ENCODE peak calls at places on chromosomes 3 and 15, in five cellular contexts. L is activated CD4-positive, alpha-beta T cell treated with anti-CD3 and anti-CD28 coated beads, Interleukin-2, amount 50 U/mL, for 1 hour; R is SW480; N is naive B cell; A is D341Med. P is an unnamed sample.
A peak's percentile ranks its signal among the peaks of the same experiment; 100 is the strongest.

GRCh38 chr3:194664857-194665256 is 7.1 kb downstream of the LSG1 start:
- DNase-seq in R (no peak), N (no peak), L (no peak), A (no peak), P (no peak)

GRCh38 chr3:20056727-20057611 is 16.7 kb downstream of the KAT2B start:
- DNase-seq in A (no peak), L (no peak), N (no peak), R (no peak), P (no peak)

GRCh38 chr3:101414121-101414520 is 93.7 kb upstream of the IMPG2 start:
- DNase-seq in N (no peak), L (no peak), A (no peak), R (no peak), P (no peak)

GRCh38 chr3:120568198-120568523 is 28.0 kb upstream of the NDUFB4 start:
- DNase-seq in A (no peak), L (no peak), N (no peak), R (no peak), P (no peak)

GRCh38 chr3:135918600-135918999 is 46.9 kb upstream of the PPP2R3A start:
- DNase-seq in A (no peak), N (no peak), L (no peak), R (peak; percentile 32), P (no peak)

GRCh38 chr3:122257951-122258350 is 67.1 kb upstream of the CSTA start:
- DNase-seq in A (no peak), N (no peak), L (no peak), R (no peak), P (no peak)

GRCh38 chr15:98896802-98897732 is 110.5 kb downstream of the PGPEP1L start:
- DNase-seq in L (no peak), R (peak; percentile 90), A (no peak), N (no peak), P (no peak)

GRCh38 chr3:59866076-59866475 is 816.3 kb upstream of the CFAP20DC start:
- DNase-seq in R (no peak), L (no peak), A (no peak), N (no peak), P (no peak)

GRCh38 chr3:114596147-114596546 is 302.3 kb downstream of the TIGIT start:
- DNase-seq in N (no peak), R (no peak), A (no peak), L (no peak), P (no peak)

GRCh38 chr15:29799859-29800258 is 22.4 kb downstream of the TJP1 start:
- DNase-seq in R (no peak), N (no peak), A (no peak), L (no peak), P (no peak)

GRCh38 chr3:161475905-161476304 is 20.7 kb upstream of the OTOL1 start:
- DNase-seq in R (no peak), L (no peak), A (no peak), N (no peak), P (no peak)

GRCh38 chr15:33374181-33375006 is 63.6 kb downstream of the RYR3 start:
- DNase-seq in N (no peak), L (no peak), R (no peak), A (no peak), P (no peak)

GRCh38 chr15:68112711-68113110 is 58.6 kb downstream of the PIAS1 start:
- DNase-seq in L (no peak), A (no peak), N (no peak), R (no peak), P (no peak)

GRCh38 chr15:62071711-62072308 is 5.0 kb downstream of the C2CD4A start:
- DNase-seq in A (no peak), L (no peak), N (peak; percentile 37), R (peak; percentile 41), P (no peak)

GRCh38 chr3:196192036-196193001 is 18.9 kb downstream of the ZDHHC19 start:
- DNase-seq in L (peak; percentile 35), N (peak; percentile 77), R (no peak), A (no peak), P (peak; percentile 62)

GRCh38 chr3:160027541-160028195 is 39.0 kb downstream of the IL12A start:
- DNase-seq in L (no peak), R (no peak), A (no peak), N (no peak), P (no peak)

GRCh38 chr3:134419966-134420321 is 45.7 kb upstream of the AMOTL2 start:
- DNase-seq in L (no peak), A (no peak), R (no peak), N (no peak), P (no peak)

GRCh38 chr3:126391631-126392030 is 3.1 kb upstream of the CFAP100 start:
- DNase-seq in A (no peak), N (no peak), L (no peak), R (no peak), P (no peak)

GRCh38 chr3:43691120-43692002 is 623 bp downstream of the ABHD5 start:
- DNase-seq in L (peak; percentile 15), N (peak; percentile 44), R (peak; percentile 78), A (peak; percentile 76), P (peak; percentile 77)

GRCh38 chr3:5022187-5022965 is 43.1 kb downstream of the BHLHE40 start:
- DNase-seq in R (peak; percentile 41), L (no peak), A (no peak), N (no peak), P (no peak)

GRCh38 chr3:51968883-51969674 is 1.8 kb upstream of the PCBP4 start:
- DNase-seq in R (no peak), A (no peak), N (no peak), L (no peak), P (no peak)

GRCh38 chr15:84601555-84601838 is 688 bp downstream of the ZSCAN2 start:
- DNase-seq in N (no peak), L (no peak), R (no peak), A (no peak), P (no peak)

GRCh38 chr3:127848131-127849129 is 26.1 kb upstream of the MGLL start:
- DNase-seq in A (no peak), N (no peak), L (no peak), R (no peak), P (no peak)

GRCh38 chr3:141466633-141467169 is 20.1 kb upstream of the RASA2 start:
- DNase-seq in L (no peak), A (no peak), R (no peak), N (no peak), P (no peak)

GRCh38 chr15:88243895-88244787 is 12.4 kb downstream of the NTRK3 start:
- DNase-seq in A (peak; percentile 45), L (peak; percentile 4), N (no peak), R (no peak), P (no peak)

GRCh38 chr3:26104856-26105255 is 315.0 kb downstream of the OXSM start:
- DNase-seq in L (no peak), A (no peak), R (no peak), N (no peak), P (no peak)

GRCh38 chr3:149968216-149968615 is 2.5 kb downstream of the PFN2 start:
- DNase-seq in L (no peak), A (no peak), N (no peak), R (peak; percentile 47), P (no peak)

GRCh38 chr15:87201986-87202385 is 1054.6 kb downstream of the NTRK3 start:
- DNase-seq in N (no peak), R (no peak), L (no peak), A (no peak), P (no peak)

GRCh38 chr15:66701422-66702034 is 508 bp upstream of the SMAD6 start:
- DNase-seq in A (peak; percentile 65), L (no peak), R (no peak), N (peak; percentile 46), P (peak; percentile 70)

GRCh38 chr15:43243246-43243645 is 22.4 kb upstream of the EPB42 start:
- DNase-seq in N (no peak), R (no peak), L (no peak), A (no peak), P (no peak)

GRCh38 chr3:149610351-149611105 is 47.3 kb downstream of the WWTR1 start:
- DNase-seq in N (no peak), A (no peak), L (no peak), R (no peak), P (no peak)

P was measured in left cardiac atrium.